ENCODE peak calls at places on chromosomes 16 and 17, in nine cellular contexts. One of them, this sample, is unnamed. For H3K27me3 and H3K36me3, the result is how much of the 10 kb centered on the place peaks cover.

GRCh38 chr17:1730004-1730344 is 5.5 kb downstream of the WDR81 start:
- DNase-seq in transverse colon: no peak
- DNase-seq in mesendoderm: no peak
- DNase-seq in CD8-positive, alpha-beta T cell: no peak
- DNase-seq in fibroblast of lung: no peak
- DNase-seq in cardiac muscle cell: no peak
- DNase-seq in heart left ventricle: no peak
- DNase-seq in small intestine: no peak
- DNase-seq in effector memory CD4-positive, alpha-beta T cell: no peak
- DNase-seq in this sample: no peak

GRCh38 chr16:3249020-3249419 is 7.4 kb downstream of the MEFV start:
- DNase-seq in transverse colon: no peak
- DNase-seq in mesendoderm: no peak
- DNase-seq in CD8-positive, alpha-beta T cell: no peak
- DNase-seq in fibroblast of lung: no peak
- DNase-seq in cardiac muscle cell: no peak
- DNase-seq in heart left ventricle: no peak
- DNase-seq in small intestine: no peak
- DNase-seq in effector memory CD4-positive, alpha-beta T cell: no peak
- DNase-seq in this sample: no peak

GRCh38 chr17:55037828-55038227 is 69.3 kb downstream of the STXBP4 start:
- DNase-seq in transverse colon: no peak
- DNase-seq in mesendoderm: peak
- DNase-seq in CD8-positive, alpha-beta T cell: no peak
- DNase-seq in fibroblast of lung: no peak
- DNase-seq in cardiac muscle cell: no peak
- DNase-seq in heart left ventricle: no peak
- DNase-seq in small intestine: no peak
- DNase-seq in effector memory CD4-positive, alpha-beta T cell: no peak
- DNase-seq in this sample: no peak

GRCh38 chr17:36188891-36189306 is 7.7 kb downstream of the CCL3L1 start:
- DNase-seq in transverse colon: peak
- DNase-seq in mesendoderm: no peak
- DNase-seq in CD8-positive, alpha-beta T cell: no peak
- DNase-seq in fibroblast of lung: no peak
- DNase-seq in cardiac muscle cell: peak
- DNase-seq in heart left ventricle: no peak
- DNase-seq in small intestine: peak
- DNase-seq in effector memory CD4-positive, alpha-beta T cell: no peak
- DNase-seq in this sample: no peak

GRCh38 chr17:55433629-55434422 is 12.2 kb upstream of the MMD start:
- DNase-seq in transverse colon: peak
- DNase-seq in mesendoderm: no peak
- DNase-seq in CD8-positive, alpha-beta T cell: no peak
- DNase-seq in fibroblast of lung: peak
- DNase-seq in cardiac muscle cell: peak
- DNase-seq in heart left ventricle: no peak
- DNase-seq in small intestine: peak
- DNase-seq in effector memory CD4-positive, alpha-beta T cell: no peak
- DNase-seq in this sample: peak

GRCh38 chr16:14125030-14125681 is 54.0 kb downstream of the MRTFB start:
- DNase-seq in transverse colon: no peak
- DNase-seq in mesendoderm: no peak
- DNase-seq in CD8-positive, alpha-beta T cell: no peak
- DNase-seq in fibroblast of lung: no peak
- DNase-seq in cardiac muscle cell: no peak
- DNase-seq in heart left ventricle: no peak
- DNase-seq in small intestine: no peak
- DNase-seq in effector memory CD4-positive, alpha-beta T cell: no peak
- DNase-seq in this sample: no peak

GRCh38 chr16:31702796-31703195 is 170.8 kb upstream of the ZNF267 start:
- DNase-seq in transverse colon: no peak
- DNase-seq in mesendoderm: no peak
- DNase-seq in CD8-positive, alpha-beta T cell: no peak
- DNase-seq in fibroblast of lung: no peak
- DNase-seq in cardiac muscle cell: no peak
- DNase-seq in heart left ventricle: no peak
- DNase-seq in small intestine: no peak
- DNase-seq in effector memory CD4-positive, alpha-beta T cell: no peak
- DNase-seq in this sample: no peak

GRCh38 chr17:35679007-35679682 is 52.3 kb upstream of the RASL10B start:
- DNase-seq in transverse colon: no peak
- DNase-seq in mesendoderm: no peak
- DNase-seq in CD8-positive, alpha-beta T cell: no peak
- DNase-seq in fibroblast of lung: peak
- DNase-seq in cardiac muscle cell: no peak
- DNase-seq in heart left ventricle: no peak
- DNase-seq in small intestine: peak
- DNase-seq in effector memory CD4-positive, alpha-beta T cell: no peak
- DNase-seq in this sample: no peak

GRCh38 chr16:86048221-86048620 is 149.3 kb downstream of the IRF8 start:
- DNase-seq in transverse colon: peak
- DNase-seq in mesendoderm: peak
- DNase-seq in CD8-positive, alpha-beta T cell: no peak
- DNase-seq in fibroblast of lung: no peak
- DNase-seq in cardiac muscle cell: no peak
- DNase-seq in heart left ventricle: no peak
- DNase-seq in small intestine: no peak
- DNase-seq in effector memory CD4-positive, alpha-beta T cell: no peak
- DNase-seq in this sample: no peak

GRCh38 chr17:78185981-78186688 is 717 bp downstream of the TK1 start:
- DNase-seq in transverse colon: peak
- DNase-seq in mesendoderm: peak
- DNase-seq in CD8-positive, alpha-beta T cell: no peak
- DNase-seq in fibroblast of lung: no peak
- DNase-seq in cardiac muscle cell: no peak
- DNase-seq in heart left ventricle: peak
- DNase-seq in small intestine: peak
- DNase-seq in effector memory CD4-positive, alpha-beta T cell: no peak
- DNase-seq in this sample: no peak

GRCh38 chr16:53007095-53007494 is 45.6 kb downstream of the CHD9NB start:
- DNase-seq in transverse colon: no peak
- DNase-seq in mesendoderm: peak
- DNase-seq in CD8-positive, alpha-beta T cell: no peak
- DNase-seq in fibroblast of lung: no peak
- DNase-seq in cardiac muscle cell: no peak
- DNase-seq in heart left ventricle: no peak
- DNase-seq in small intestine: no peak
- DNase-seq in effector memory CD4-positive, alpha-beta T cell: no peak
- DNase-seq in this sample: no peak

GRCh38 chr17:60604686-60605334 is 4.8 kb downstream of the PPM1D start:
- DNase-seq in transverse colon: no peak
- DNase-seq in mesendoderm: peak
- DNase-seq in CD8-positive, alpha-beta T cell: no peak
- DNase-seq in fibroblast of lung: peak
- DNase-seq in cardiac muscle cell: peak
- DNase-seq in heart left ventricle: no peak
- DNase-seq in small intestine: no peak
- DNase-seq in effector memory CD4-positive, alpha-beta T cell: no peak
- DNase-seq in this sample: peak

GRCh38 chr16:67645397-67646121 is 615 bp downstream of the CARMIL2 start:
- DNase-seq in transverse colon: no peak
- DNase-seq in mesendoderm: no peak
- DNase-seq in CD8-positive, alpha-beta T cell: no peak
- DNase-seq in fibroblast of lung: no peak
- DNase-seq in cardiac muscle cell: no peak
- DNase-seq in heart left ventricle: no peak
- DNase-seq in small intestine: no peak
- DNase-seq in effector memory CD4-positive, alpha-beta T cell: no peak
- DNase-seq in this sample: no peak

GRCh38 chr16:22077700-22078313 is 14.5 kb upstream of the VWA3A start:
- DNase-seq in transverse colon: peak
- DNase-seq in mesendoderm: peak
- DNase-seq in CD8-positive, alpha-beta T cell: peak
- DNase-seq in fibroblast of lung: peak
- DNase-seq in cardiac muscle cell: peak
- DNase-seq in heart left ventricle: no peak
- DNase-seq in small intestine: peak
- DNase-seq in effector memory CD4-positive, alpha-beta T cell: peak
- DNase-seq in this sample: no peak

DNA sequence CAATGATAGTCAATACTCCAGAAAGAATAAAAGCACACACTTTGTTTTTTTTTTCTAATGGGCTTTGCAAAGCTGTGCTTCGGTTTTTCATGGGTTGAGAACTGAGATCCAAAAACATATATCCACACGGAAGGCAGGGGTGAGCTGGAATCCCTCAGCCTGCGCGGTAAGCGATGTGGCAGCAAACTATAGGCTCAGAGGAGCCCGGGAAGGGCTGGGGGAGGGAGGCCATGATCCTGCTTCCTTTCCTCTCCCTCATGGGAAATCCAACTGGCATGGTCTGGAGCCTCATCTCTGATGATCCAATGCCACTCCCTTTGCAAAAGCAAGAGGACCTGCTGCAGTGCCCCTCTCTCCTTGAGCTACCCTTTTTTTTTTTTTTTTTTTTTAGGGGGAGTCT is 8.2 kb downstream of the RBFOX3 start:
- DNase-seq in transverse colon: no peak
- DNase-seq in mesendoderm: no peak
- DNase-seq in CD8-positive, alpha-beta T cell: no peak
- DNase-seq in fibroblast of lung: no peak
- DNase-seq in cardiac muscle cell: no peak
- DNase-seq in heart left ventricle: no peak
- DNase-seq in small intestine: no peak
- DNase-seq in effector memory CD4-positive, alpha-beta T cell: no peak
- DNase-seq in this sample: no peak
- H3K27me3 ChIP-seq in transverse colon: half or more
- H3K27me3 ChIP-seq in mesendoderm: under half
- H3K27me3 ChIP-seq in CD8-positive, alpha-beta T cell: under half
- H3K27me3 ChIP-seq in fibroblast of lung: under half
- H3K27me3 ChIP-seq in cardiac muscle cell: half or more
- H3K27me3 ChIP-seq in heart left ventricle: half or more
- H3K27me3 ChIP-seq in small intestine: under half
- H3K27me3 ChIP-seq in effector memory CD4-positive, alpha-beta T cell: under half
- H3K27me3 ChIP-seq in this sample: half or more

GRCh38 chr17:31269178-31269577 is 27.9 kb downstream of the OMG start:
- DNase-seq in transverse colon: no peak
- DNase-seq in mesendoderm: no peak
- DNase-seq in CD8-positive, alpha-beta T cell: no peak
- DNase-seq in fibroblast of lung: no peak
- DNase-seq in cardiac muscle cell: peak
- DNase-seq in heart left ventricle: no peak
- DNase-seq in small intestine: peak
- DNase-seq in effector memory CD4-positive, alpha-beta T cell: no peak
- DNase-seq in this sample: no peak
- H3K36me3 ChIP-seq in transverse colon: under half
- H3K36me3 ChIP-seq in mesendoderm: under half
- H3K36me3 ChIP-seq in CD8-positive, alpha-beta T cell: under half
- H3K36me3 ChIP-seq in fibroblast of lung: under half
- H3K36me3 ChIP-seq in cardiac muscle cell: under half
- H3K36me3 ChIP-seq in heart left ventricle: half or more
- H3K36me3 ChIP-seq in small intestine: under half
- H3K36me3 ChIP-seq in effector memory CD4-positive, alpha-beta T cell: under half
- H3K36me3 ChIP-seq in this sample: under half

DNA sequence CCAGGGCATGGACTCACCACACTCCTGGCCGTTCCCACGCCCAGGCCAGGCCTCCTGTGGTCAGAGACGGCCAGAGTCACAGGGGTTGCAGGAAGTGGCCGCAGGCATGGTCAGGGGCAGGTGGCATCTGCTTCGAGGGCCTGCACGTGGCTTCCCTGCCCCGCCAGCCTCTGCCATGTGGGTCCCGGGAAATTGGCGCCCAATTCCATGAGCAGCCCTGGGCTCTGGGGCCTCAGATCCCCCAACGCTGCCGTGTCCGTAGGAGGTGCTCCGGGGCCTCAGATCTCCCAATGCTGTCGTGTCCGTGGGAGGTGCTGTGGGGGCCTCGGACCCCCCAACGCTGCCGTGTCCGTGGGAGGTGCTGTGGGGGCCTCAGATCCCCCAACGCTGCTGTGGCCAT is 9.7 kb upstream of the SSTR5 start:
- DNase-seq in transverse colon: no peak
- DNase-seq in mesendoderm: no peak
- DNase-seq in CD8-positive, alpha-beta T cell: no peak
- DNase-seq in fibroblast of lung: no peak
- DNase-seq in cardiac muscle cell: no peak
- DNase-seq in heart left ventricle: no peak
- DNase-seq in small intestine: no peak
- DNase-seq in effector memory CD4-positive, alpha-beta T cell: no peak
- DNase-seq in this sample: no peak
- H3K27me3 ChIP-seq in transverse colon: under half
- H3K27me3 ChIP-seq in mesendoderm: under half
- H3K27me3 ChIP-seq in CD8-positive, alpha-beta T cell: under half
- H3K27me3 ChIP-seq in fibroblast of lung: under half
- H3K27me3 ChIP-seq in cardiac muscle cell: under half
- H3K27me3 ChIP-seq in heart left ventricle: under half
- H3K27me3 ChIP-seq in small intestine: under half
- H3K27me3 ChIP-seq in effector memory CD4-positive, alpha-beta T cell: under half
- H3K27me3 ChIP-seq in this sample: under half

DNA sequence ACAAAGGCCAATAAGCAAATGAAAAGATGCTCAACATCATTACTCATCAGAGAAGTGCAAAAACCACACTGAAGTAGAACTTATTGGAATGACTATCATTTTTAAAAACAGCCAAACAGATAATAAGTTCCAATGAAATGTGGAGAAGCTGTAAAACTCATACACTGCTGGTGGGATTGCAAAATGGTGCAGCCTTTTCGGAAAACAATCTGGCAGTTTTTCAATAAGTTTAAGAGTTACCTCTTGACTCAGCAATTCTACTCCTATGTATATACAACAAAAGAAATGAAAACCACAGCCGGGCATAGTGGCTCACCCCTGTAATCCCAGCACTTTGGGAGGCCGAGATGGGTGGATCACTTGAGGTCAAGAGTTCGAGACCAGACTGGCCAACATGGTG is 49.3 kb downstream of the AKAP10 start:
- DNase-seq in transverse colon: no peak
- DNase-seq in mesendoderm: no peak
- DNase-seq in CD8-positive, alpha-beta T cell: no peak
- DNase-seq in fibroblast of lung: peak
- DNase-seq in cardiac muscle cell: peak
- DNase-seq in heart left ventricle: no peak
- DNase-seq in small intestine: no peak
- DNase-seq in effector memory CD4-positive, alpha-beta T cell: no peak
- DNase-seq in this sample: no peak
- H3K36me3 ChIP-seq in transverse colon: under half
- H3K36me3 ChIP-seq in mesendoderm: under half
- H3K36me3 ChIP-seq in CD8-positive, alpha-beta T cell: under half
- H3K36me3 ChIP-seq in fibroblast of lung: under half
- H3K36me3 ChIP-seq in cardiac muscle cell: half or more
- H3K36me3 ChIP-seq in heart left ventricle: half or more
- H3K36me3 ChIP-seq in small intestine: under half
- H3K36me3 ChIP-seq in effector memory CD4-positive, alpha-beta T cell: under half
- H3K36me3 ChIP-seq in this sample: under half

DNA sequence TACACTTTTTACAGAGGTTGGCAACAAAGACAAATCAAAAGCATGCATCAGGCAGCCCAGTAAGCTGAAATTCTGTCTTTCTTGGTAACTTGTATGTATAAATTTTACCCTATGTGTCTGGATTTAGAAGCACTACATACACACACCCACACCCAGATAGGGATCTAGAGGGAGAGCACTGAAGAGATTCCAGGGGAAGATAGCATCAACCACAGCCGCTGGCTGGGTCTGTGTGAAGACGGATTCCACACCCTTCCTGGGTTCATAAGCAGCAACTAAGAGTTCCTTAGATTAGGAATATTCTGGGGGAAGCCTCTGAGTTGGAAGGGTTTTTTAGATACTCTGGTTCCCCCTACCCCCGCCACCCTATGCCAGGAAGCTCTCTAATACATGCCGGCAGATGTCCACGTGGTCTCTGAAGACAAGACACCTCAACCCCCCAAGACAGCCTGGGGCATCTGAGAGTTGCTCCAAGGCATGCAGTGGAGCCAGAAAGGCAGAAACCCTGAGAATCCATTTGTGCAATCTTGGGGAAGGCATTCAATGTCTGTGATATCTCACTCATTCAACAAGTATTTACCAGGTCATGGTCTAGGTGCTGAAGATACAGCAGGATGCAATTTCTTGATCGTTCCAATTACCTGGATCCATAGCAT is 86.4 kb downstream of the NOG start:
- DNase-seq in transverse colon: no peak
- DNase-seq in mesendoderm: peak
- DNase-seq in CD8-positive, alpha-beta T cell: no peak
- DNase-seq in fibroblast of lung: peak
- DNase-seq in cardiac muscle cell: no peak
- DNase-seq in heart left ventricle: no peak
- DNase-seq in small intestine: no peak
- DNase-seq in effector memory CD4-positive, alpha-beta T cell: no peak
- DNase-seq in this sample: no peak
- H3K27me3 ChIP-seq in transverse colon: half or more
- H3K27me3 ChIP-seq in mesendoderm: under half
- H3K27me3 ChIP-seq in CD8-positive, alpha-beta T cell: under half
- H3K27me3 ChIP-seq in fibroblast of lung: under half
- H3K27me3 ChIP-seq in cardiac muscle cell: under half
- H3K27me3 ChIP-seq in heart left ventricle: under half
- H3K27me3 ChIP-seq in small intestine: under half
- H3K27me3 ChIP-seq in effector memory CD4-positive, alpha-beta T cell: under half
- H3K27me3 ChIP-seq in this sample: under half

This sample was measured in kidney epithelial cell.